ENCODE peak calls at places on chromosomes 13 and 19, in five cellular contexts. Q is endodermal cell, N is left lung, H is upper lobe of right lung, A is GM23338. R is an unnamed sample. For H3K27me3, the result is how much of the 10 kb centered on the place peaks cover.

GRCh38 chr13:105196052-105196451 is 1339.4 kb downstream of the EFNB2 start:
- DNase-seq in Q (peak), N (no peak), H (no peak), A (peak), R (peak)

GRCh38 chr19:30543243-30543945 is 171.2 kb downstream of the ZNF536 start:
- DNase-seq in Q (peak), N (no peak), H (no peak), A (no peak), R (no peak)

GRCh38 chr19:14116918-14117578 is 514 bp downstream of the PRKACA start:
- DNase-seq in Q (peak), N (peak), H (peak), A (peak), R (no peak)

GRCh38 chr19:7811989-7812388 is 18.0 kb upstream of the EVI5L start:
- DNase-seq in Q (no peak), N (no peak), H (no peak), A (no peak), R (no peak)

GRCh38 chr19:4780860-4781259 is 10.7 kb upstream of the FEM1A start:
- DNase-seq in Q (no peak), N (no peak), H (no peak), A (no peak), R (no peak)

GRCh38 chr13:46992383-46992952 is 95.6 kb upstream of the HTR2A start:
- DNase-seq in Q (no peak), N (no peak), H (no peak), A (peak), R (peak)

GRCh38 chr19:33407716-33408115 is 34.2 kb downstream of the CEBPG start:
- DNase-seq in Q (no peak), N (no peak), H (no peak), A (no peak), R (no peak)

GRCh38 chr19:31140717-31141116 is 208.5 kb downstream of the TSHZ3 start:
- DNase-seq in Q (no peak), N (no peak), H (no peak), A (no peak), R (peak)

GRCh38 chr13:113813749-113814434 is 50.0 kb downstream of the GAS6 start:
- DNase-seq in Q (no peak), N (peak), H (no peak), A (no peak), R (no peak)

GRCh38 chr13:33554919-33555791 is 262.8 kb upstream of the RFC3 start:
- DNase-seq in Q (no peak), N (no peak), H (no peak), A (peak), R (no peak)

GRCh38 chr13:113437408-113438010 is 15.8 kb downstream of the ADPRHL1 start:
- DNase-seq in Q (peak), N (no peak), H (no peak), A (no peak), R (no peak)

GRCh38 chr13:110583178-110583865 is 21.8 kb upstream of the RAB20 start:
- DNase-seq in Q (peak), N (no peak), H (no peak), A (no peak), R (no peak)

GRCh38 chr13:26811636-26812035 is 51.0 kb upstream of the GPR12 start:
- DNase-seq in Q (no peak), N (no peak), H (no peak), A (no peak), R (no peak)

GRCh38 chr13:26813626-26814348 is 53.2 kb upstream of the GPR12 start:
- DNase-seq in Q (no peak), N (no peak), H (no peak), A (no peak), R (no peak)

GRCh38 chr13:26819067-26819466 is 58.5 kb upstream of the GPR12 start:
- DNase-seq in Q (no peak), N (no peak), H (no peak), A (no peak), R (no peak)

GRCh38 chr13:26821766-26822165 is 61.2 kb upstream of the GPR12 start:
- DNase-seq in Q (no peak), N (no peak), H (no peak), A (no peak), R (no peak)

GRCh38 chr13:26816876-26817275 is 56.3 kb upstream of the GPR12 start:
- DNase-seq in Q (no peak), N (no peak), H (no peak), A (no peak), R (no peak)
- H3K27me3 ChIP-seq in Q (under half), N (under half), H (under half), A (under half), R (under half)

DNA sequence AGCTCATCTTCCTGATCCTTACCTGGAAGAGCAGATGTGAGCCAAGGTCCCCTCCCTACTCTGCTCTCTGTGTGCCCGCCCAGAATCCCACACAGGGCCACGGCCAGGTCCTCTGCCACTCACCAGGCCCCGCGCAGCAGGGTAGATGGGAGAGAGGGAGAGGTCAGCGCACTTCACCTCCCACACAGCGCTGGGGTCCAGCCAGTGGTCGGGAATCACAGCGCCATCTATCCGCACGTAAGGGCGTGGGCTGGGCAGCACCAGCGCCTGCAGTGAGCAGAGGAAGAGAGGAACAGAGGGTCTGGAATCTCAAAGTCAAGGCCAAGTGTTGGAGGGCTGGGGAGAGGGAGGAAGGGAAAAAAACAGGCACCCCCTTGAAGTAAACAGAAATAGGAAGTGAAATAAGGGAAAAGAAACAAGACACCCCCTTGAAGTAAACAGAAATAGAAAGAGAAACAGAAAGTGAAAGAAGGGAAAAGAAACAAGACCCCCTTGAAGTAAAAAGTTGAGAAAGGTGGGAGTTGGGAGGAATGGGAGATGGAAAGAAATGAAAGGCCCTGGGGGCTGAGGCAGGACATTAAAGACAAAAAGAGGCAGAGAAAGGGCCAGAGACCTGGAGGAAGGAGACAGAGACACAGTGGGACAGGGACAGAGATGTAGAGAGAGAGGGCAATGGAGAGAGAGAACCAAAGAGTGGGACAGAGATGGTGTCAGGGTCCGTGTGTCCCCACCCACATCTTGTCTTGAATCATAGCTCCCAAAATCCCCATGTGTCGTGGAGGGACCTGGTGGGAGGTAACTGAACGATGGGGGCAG is 7.1 kb upstream of the PLA2G4C start:
- DNase-seq in Q (peak), N (no peak), H (no peak), A (peak), R (no peak)
- TF ChIP-seq CTCF in Q (peak), N (no peak), H (no peak), A (peak), R (peak)

DNA sequence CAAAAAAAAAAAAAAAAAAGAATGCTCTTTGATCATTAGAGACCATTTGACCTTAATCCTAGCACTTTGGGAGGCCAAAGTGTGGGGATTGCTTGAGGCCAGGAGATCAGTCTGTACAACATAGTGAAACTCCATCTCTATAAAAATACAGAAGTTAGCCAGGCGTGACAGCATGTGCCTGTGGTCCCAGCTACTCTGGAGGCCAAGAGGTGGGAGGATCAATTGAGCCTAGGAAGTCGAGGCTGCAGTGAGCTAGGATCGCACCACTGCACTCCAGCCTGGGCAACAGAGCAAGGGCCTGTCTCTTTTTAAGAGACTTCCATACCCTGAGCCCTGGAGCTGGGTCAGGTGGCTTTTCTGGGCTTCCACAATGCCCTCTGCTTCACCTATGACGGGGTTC is 11.5 kb upstream of the COLGALT1 start:
- DNase-seq in Q (no peak), N (no peak), H (no peak), A (no peak), R (no peak)
- H3K27me3 ChIP-seq in Q (under half), N (under half), H (under half), A (under half), R (under half)

GRCh38 chr19:52492991-52493470 is 34.4 kb upstream of the ZNF808 start:
- DNase-seq in Q (peak), N (no peak), H (no peak), A (peak), R (no peak)
- TF ChIP-seq CTCF in Q (peak), N (no peak), H (peak), A (peak), R (peak)

GRCh38 chr13:35984776-35985453 is 146.3 kb downstream of the DCLK1 start:
- DNase-seq in Q (peak), N (no peak), H (no peak), A (peak), R (no peak)
- H3K27me3 ChIP-seq in Q (under half), N (under half), H (under half), A (under half), R (under half)